ENCODE peak calls at places on chromosomes 12 and 14, in four cellular contexts. U is left ventricle myocardium inferior, R is upper lobe of right lung, O is GM06990. L is an unnamed sample.

GRCh38 chr14:75439989-75440388 is 12.2 kb downstream of the JDP2 start:
- DNase-seq in U (no peak), R (no peak), O (no peak), L (no peak)

GRCh38 chr14:67447033-67447381 is 35.0 kb upstream of the PLEK2 start:
- DNase-seq in U (no peak), R (no peak), O (no peak), L (no peak)

GRCh38 chr12:20508362-20508761 is 140.0 kb downstream of the PDE3A start:
- DNase-seq in U (no peak), R (no peak), O (no peak), L (no peak)

GRCh38 chr12:110600254-110600653 is 13.7 kb upstream of the TCTN1 start:
- DNase-seq in U (no peak), R (no peak), O (no peak), L (no peak)

GRCh38 chr14:102125546-102125945 is 14.2 kb upstream of the WDR20 start:
- DNase-seq in U (no peak), R (no peak), O (no peak), L (no peak)

GRCh38 chr14:76829650-76830421 is 3.6 kb downstream of the LRRC74A start:
- DNase-seq in U (peak), R (no peak), O (no peak), L (no peak)

GRCh38 chr14:100755649-100756048 is 29.0 kb downstream of the DLK1 start:
- DNase-seq in U (no peak), R (no peak), O (no peak), L (no peak)

GRCh38 chr12:22275847-22276246 is 58.7 kb downstream of the ST8SIA1 start:
- DNase-seq in U (peak), R (peak), O (no peak), L (peak)

GRCh38 chr14:89262041-89262440 is 155.0 kb downstream of the FOXN3 start:
- DNase-seq in U (no peak), R (no peak), O (no peak), L (no peak)

GRCh38 chr14:75401356-75401755 is 26.5 kb upstream of the JDP2 start:
- DNase-seq in U (peak), R (no peak), O (no peak), L (no peak)

GRCh38 chr12:122861586-122861970 is 26.3 kb downstream of the HIP1R start:
- DNase-seq in U (no peak), R (peak), O (no peak), L (no peak)

GRCh38 chr14:104805326-104805678 is 4.4 kb downstream of the ZBTB42 start:
- DNase-seq in U (no peak), R (no peak), O (no peak), L (peak)

GRCh38 chr14:65470404-65470880 is 57.9 kb downstream of the FUT8 start:
- DNase-seq in U (no peak), R (no peak), O (peak), L (no peak)

GRCh38 chr12:112870267-112870980 is 36.3 kb upstream of the OAS1 start:
- DNase-seq in U (no peak), R (no peak), O (no peak), L (no peak)

GRCh38 chr14:89473979-89474378 is 56.9 kb upstream of the FOXN3 start:
- DNase-seq in U (no peak), R (no peak), O (no peak), L (no peak)

GRCh38 chr12:16891673-16892072 is 285.7 kb upstream of the LMO3 start:
- DNase-seq in U (no peak), R (no peak), O (no peak), L (no peak)

DNA sequence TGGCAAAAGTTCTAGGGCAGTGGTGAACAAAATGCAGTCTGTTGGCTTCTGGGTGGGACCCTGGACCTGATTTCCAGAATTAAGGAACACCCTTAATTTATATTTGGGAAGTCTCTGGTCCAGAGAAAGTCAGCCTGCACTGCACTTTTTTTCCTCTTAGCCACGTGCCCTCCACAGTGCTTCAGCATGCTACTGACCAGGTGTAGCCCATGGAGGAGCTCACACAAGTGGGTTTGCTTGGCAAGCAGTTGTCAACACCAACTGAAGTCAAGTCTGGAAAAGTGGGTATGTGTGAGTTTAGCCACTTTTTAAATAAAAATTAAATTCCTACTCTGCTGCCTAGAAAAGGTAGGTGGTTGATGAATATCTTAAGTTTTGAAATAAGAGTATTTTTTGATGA is 111.3 kb downstream of the DAAM1 start:
- DNase-seq in U (no peak), R (no peak), O (no peak), L (no peak)
- TF ChIP-seq CTCF in U (no peak), R (no peak), O (no peak), L (no peak)

GRCh38 chr12:6929806-6930452 is 2.2 kb downstream of the ATN1 start:
- DNase-seq in U (no peak), R (no peak), O (no peak), L (no peak)
- H3K4me3 ChIP-seq in U (peak), R (peak), O (peak), L (peak)

GRCh38 chr14:51604078-51604477 is 47.6 kb upstream of the FRMD6 start:
- DNase-seq in U (no peak), R (no peak), O (no peak), L (peak)
- TF ChIP-seq CTCF in U (no peak), R (no peak), O (no peak), L (no peak)

GRCh38 chr14:106843951-106844483 is 1317.6 kb downstream of the TMEM121 start:
- DNase-seq in U (no peak), R (peak), O (peak), L (no peak)

GRCh38 chr14:106843376-106843775 is 1317.0 kb downstream of the TMEM121 start:
- DNase-seq in U (no peak), R (no peak), O (no peak), L (no peak)

GRCh38 chr14:106846218-106846617 is 1319.8 kb downstream of the TMEM121 start:
- DNase-seq in U (no peak), R (no peak), O (no peak), L (no peak)

GRCh38 chr14:106845286-106846087 is 1319.1 kb downstream of the TMEM121 start:
- DNase-seq in U (no peak), R (peak), O (peak), L (no peak)

GRCh38 chr14:106844608-106845285 is 1318.4 kb downstream of the TMEM121 start:
- DNase-seq in U (peak), R (peak), O (peak), L (no peak)
- H3K4me3 ChIP-seq in U (peak), R (peak), O (peak), L (no peak)

DNA sequence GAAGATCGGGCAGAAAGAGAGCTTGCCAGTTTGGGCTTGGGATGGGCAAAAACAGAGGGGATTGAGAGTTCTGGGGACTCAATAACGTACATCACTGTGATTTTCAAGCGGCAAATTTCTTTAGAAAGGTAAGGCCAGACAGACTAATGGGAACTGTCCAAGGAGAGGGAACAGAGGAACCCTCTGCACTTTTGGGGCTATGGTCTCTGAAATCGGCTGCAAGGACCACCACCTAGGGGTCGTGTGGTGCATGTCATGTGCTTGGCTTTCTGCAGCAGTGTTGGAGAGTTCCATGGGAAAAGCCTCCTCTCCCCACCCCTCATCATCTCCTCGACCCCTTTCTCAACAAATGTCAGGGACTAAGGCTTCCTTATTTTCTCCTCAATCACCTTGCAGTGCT is 79.6 kb downstream of the PPM1A start:
- DNase-seq in U (no peak), R (no peak), O (no peak), L (no peak)
- TF ChIP-seq CTCF in U (no peak), R (no peak), O (no peak), L (no peak)

L was measured in astrocyte of the cerebellum.